ENCODE peak calls at places on chromosome 15, in five cellular contexts. One of them, this sample, is unnamed.

GRCh38 chr15:56675930-56676329 is 57.4 kb downstream of the ZNF280D start:
- DNase-seq in activated CD8-positive, alpha-beta memory T cell treated with anti-CD3 and anti-CD28 coated beads for 48 hours: no peak
- DNase-seq in A549: no peak
- DNase-seq in AG09319: no peak
- DNase-seq in kidney tubule cell: no peak
- DNase-seq in this sample: no peak

GRCh38 chr15:39881790-39882189 is 38.3 kb downstream of the GPR176 start:
- DNase-seq in AG09319: no peak
- DNase-seq in kidney tubule cell: no peak
- DNase-seq in A549: no peak
- DNase-seq in activated CD8-positive, alpha-beta memory T cell treated with anti-CD3 and anti-CD28 coated beads for 48 hours: no peak
- DNase-seq in this sample: no peak

GRCh38 chr15:64343222-64343621 is 12.8 kb downstream of the CSNK1G1 start:
- DNase-seq in AG09319: no peak
- DNase-seq in A549: no peak
- DNase-seq in activated CD8-positive, alpha-beta memory T cell treated with anti-CD3 and anti-CD28 coated beads for 48 hours: no peak
- DNase-seq in kidney tubule cell: no peak
- DNase-seq in this sample: no peak

GRCh38 chr15:78170848-78171773 is 21.9 kb downstream of the IDH3A start:
- DNase-seq in activated CD8-positive, alpha-beta memory T cell treated with anti-CD3 and anti-CD28 coated beads for 48 hours: no peak
- DNase-seq in A549: no peak
- DNase-seq in AG09319: no peak
- DNase-seq in kidney tubule cell: no peak
- DNase-seq in this sample: no peak

GRCh38 chr15:60859996-60860494 is 369.1 kb downstream of the RORA start:
- DNase-seq in A549: no peak
- DNase-seq in kidney tubule cell: peak; percentile 92
- DNase-seq in activated CD8-positive, alpha-beta memory T cell treated with anti-CD3 and anti-CD28 coated beads for 48 hours: no peak
- DNase-seq in AG09319: peak; percentile 31
- DNase-seq in this sample: no peak

GRCh38 chr15:51077565-51078153 is 17.0 kb downstream of the TNFAIP8L3 start:
- DNase-seq in activated CD8-positive, alpha-beta memory T cell treated with anti-CD3 and anti-CD28 coated beads for 48 hours: peak; percentile 33
- DNase-seq in kidney tubule cell: no peak
- DNase-seq in AG09319: no peak
- DNase-seq in A549: no peak
- DNase-seq in this sample: peak; percentile 8

GRCh38 chr15:57149196-57149595 is 227.1 kb upstream of the CGNL1 start:
- DNase-seq in A549: no peak
- DNase-seq in activated CD8-positive, alpha-beta memory T cell treated with anti-CD3 and anti-CD28 coated beads for 48 hours: no peak
- DNase-seq in AG09319: no peak
- DNase-seq in kidney tubule cell: no peak
- DNase-seq in this sample: no peak

GRCh38 chr15:57518779-57519410 is 72.8 kb upstream of the MYZAP start:
- DNase-seq in AG09319: no peak
- DNase-seq in A549: no peak
- DNase-seq in activated CD8-positive, alpha-beta memory T cell treated with anti-CD3 and anti-CD28 coated beads for 48 hours: no peak
- DNase-seq in kidney tubule cell: no peak
- DNase-seq in this sample: no peak

GRCh38 chr15:80852676-80853075 is 73.5 kb downstream of the CEMIP start:
- DNase-seq in activated CD8-positive, alpha-beta memory T cell treated with anti-CD3 and anti-CD28 coated beads for 48 hours: no peak
- DNase-seq in kidney tubule cell: peak; percentile 56
- DNase-seq in AG09319: no peak
- DNase-seq in A549: no peak
- DNase-seq in this sample: no peak

GRCh38 chr15:64635486-64635815 is 139.9 kb downstream of the RBPMS2 start:
- DNase-seq in AG09319: peak; percentile 57
- DNase-seq in activated CD8-positive, alpha-beta memory T cell treated with anti-CD3 and anti-CD28 coated beads for 48 hours: no peak
- DNase-seq in kidney tubule cell: peak; percentile 77
- DNase-seq in A549: no peak
- DNase-seq in this sample: no peak

GRCh38 chr15:62262305-62262941 is 97.3 kb upstream of the C2CD4B start:
- DNase-seq in kidney tubule cell: no peak
- DNase-seq in A549: no peak
- DNase-seq in activated CD8-positive, alpha-beta memory T cell treated with anti-CD3 and anti-CD28 coated beads for 48 hours: no peak
- DNase-seq in AG09319: no peak
- DNase-seq in this sample: no peak

GRCh38 chr15:88258021-88258641 is 1.6 kb upstream of the NTRK3 start:
- DNase-seq in activated CD8-positive, alpha-beta memory T cell treated with anti-CD3 and anti-CD28 coated beads for 48 hours: no peak
- DNase-seq in A549: peak; percentile 75
- DNase-seq in kidney tubule cell: peak; percentile 67
- DNase-seq in AG09319: no peak
- DNase-seq in this sample: peak; percentile 78

GRCh38 chr15:96408591-96409183 is 78.2 kb downstream of the NR2F2 start:
- DNase-seq in AG09319: no peak
- DNase-seq in A549: no peak
- DNase-seq in kidney tubule cell: no peak
- DNase-seq in activated CD8-positive, alpha-beta memory T cell treated with anti-CD3 and anti-CD28 coated beads for 48 hours: no peak
- DNase-seq in this sample: no peak

GRCh38 chr15:43911235-43911661 is 84.4 kb downstream of the WDR76 start:
- DNase-seq in activated CD8-positive, alpha-beta memory T cell treated with anti-CD3 and anti-CD28 coated beads for 48 hours: no peak
- DNase-seq in AG09319: peak; percentile 73
- DNase-seq in A549: peak; percentile 26
- DNase-seq in kidney tubule cell: peak; percentile 94
- DNase-seq in this sample: peak; percentile 64

GRCh38 chr15:66239514-66239913 is 14.0 kb downstream of the MEGF11 start:
- DNase-seq in A549: no peak
- DNase-seq in AG09319: no peak
- DNase-seq in activated CD8-positive, alpha-beta memory T cell treated with anti-CD3 and anti-CD28 coated beads for 48 hours: no peak
- DNase-seq in kidney tubule cell: no peak
- DNase-seq in this sample: no peak

GRCh38 chr15:95995375-95996168 is 334.9 kb upstream of the NR2F2 start:
- DNase-seq in activated CD8-positive, alpha-beta memory T cell treated with anti-CD3 and anti-CD28 coated beads for 48 hours: no peak
- DNase-seq in kidney tubule cell: peak; percentile 39
- DNase-seq in A549: no peak
- DNase-seq in AG09319: no peak
- DNase-seq in this sample: no peak

GRCh38 chr15:53246996-53247395 is 456.9 kb upstream of the ONECUT1 start:
- DNase-seq in kidney tubule cell: no peak
- DNase-seq in AG09319: no peak
- DNase-seq in activated CD8-positive, alpha-beta memory T cell treated with anti-CD3 and anti-CD28 coated beads for 48 hours: no peak
- DNase-seq in A549: no peak
- DNase-seq in this sample: no peak

GRCh38 chr15:50210462-50211264 is 28.7 kb downstream of the SLC27A2 start:
- DNase-seq in kidney tubule cell: peak; percentile 70
- DNase-seq in AG09319: no peak
- DNase-seq in A549: no peak
- DNase-seq in activated CD8-positive, alpha-beta memory T cell treated with anti-CD3 and anti-CD28 coated beads for 48 hours: no peak
- DNase-seq in this sample: no peak

GRCh38 chr15:42826251-42826890 is 89.4 kb upstream of the CDAN1 start:
- DNase-seq in AG09319: no peak
- DNase-seq in A549: no peak
- DNase-seq in kidney tubule cell: no peak
- DNase-seq in activated CD8-positive, alpha-beta memory T cell treated with anti-CD3 and anti-CD28 coated beads for 48 hours: no peak
- DNase-seq in this sample: no peak

GRCh38 chr15:41482478-41482877 is 11.2 kb upstream of the ITPKA start:
- DNase-seq in activated CD8-positive, alpha-beta memory T cell treated with anti-CD3 and anti-CD28 coated beads for 48 hours: no peak
- DNase-seq in kidney tubule cell: no peak
- DNase-seq in AG09319: no peak
- DNase-seq in A549: no peak
- DNase-seq in this sample: no peak

GRCh38 chr15:92968926-92969664 is 69.0 kb downstream of the CHD2 start:
- DNase-seq in kidney tubule cell: no peak
- DNase-seq in AG09319: no peak
- DNase-seq in A549: no peak
- DNase-seq in activated CD8-positive, alpha-beta memory T cell treated with anti-CD3 and anti-CD28 coated beads for 48 hours: no peak
- DNase-seq in this sample: no peak

GRCh38 chr15:57364282-57365007 is 11.9 kb upstream of the CGNL1 start:
- DNase-seq in kidney tubule cell: no peak
- DNase-seq in A549: no peak
- DNase-seq in AG09319: no peak
- DNase-seq in activated CD8-positive, alpha-beta memory T cell treated with anti-CD3 and anti-CD28 coated beads for 48 hours: no peak
- DNase-seq in this sample: no peak

GRCh38 chr15:67955256-67955655 is 98.9 kb upstream of the PIAS1 start:
- DNase-seq in AG09319: no peak
- DNase-seq in A549: no peak
- DNase-seq in kidney tubule cell: no peak
- DNase-seq in activated CD8-positive, alpha-beta memory T cell treated with anti-CD3 and anti-CD28 coated beads for 48 hours: no peak
- DNase-seq in this sample: no peak

GRCh38 chr15:77504310-77504709 is 83.6 kb downstream of the HMG20A start:
- DNase-seq in A549: no peak
- DNase-seq in kidney tubule cell: no peak
- DNase-seq in AG09319: no peak
- DNase-seq in activated CD8-positive, alpha-beta memory T cell treated with anti-CD3 and anti-CD28 coated beads for 48 hours: no peak
- DNase-seq in this sample: no peak

GRCh38 chr15:100722551-100723322 is 120.3 kb downstream of the ASB7 start:
- DNase-seq in activated CD8-positive, alpha-beta memory T cell treated with anti-CD3 and anti-CD28 coated beads for 48 hours: no peak
- DNase-seq in A549: no peak
- DNase-seq in AG09319: no peak
- DNase-seq in kidney tubule cell: no peak
- DNase-seq in this sample: no peak

GRCh38 chr15:59020321-59020720 is 32.9 kb downstream of the RNF111 start:
- DNase-seq in activated CD8-positive, alpha-beta memory T cell treated with anti-CD3 and anti-CD28 coated beads for 48 hours: no peak
- DNase-seq in AG09319: no peak
- DNase-seq in kidney tubule cell: peak; percentile 8
- DNase-seq in A549: no peak
- DNase-seq in this sample: no peak

GRCh38 chr15:95267476-95267875 is 1036.1 kb downstream of the MCTP2 start:
- DNase-seq in AG09319: no peak
- DNase-seq in kidney tubule cell: peak; percentile 34
- DNase-seq in A549: no peak
- DNase-seq in activated CD8-positive, alpha-beta memory T cell treated with anti-CD3 and anti-CD28 coated beads for 48 hours: no peak
- DNase-seq in this sample: no peak

GRCh38 chr15:69854521-69855171 is 243.1 kb downstream of the TLE3 start:
- DNase-seq in A549: no peak
- DNase-seq in activated CD8-positive, alpha-beta memory T cell treated with anti-CD3 and anti-CD28 coated beads for 48 hours: no peak
- DNase-seq in kidney tubule cell: peak; percentile 97
- DNase-seq in AG09319: peak; percentile 20
- DNase-seq in this sample: no peak

GRCh38 chr15:96473556-96473955 is 143.1 kb downstream of the NR2F2 start:
- DNase-seq in AG09319: no peak
- DNase-seq in kidney tubule cell: no peak
- DNase-seq in activated CD8-positive, alpha-beta memory T cell treated with anti-CD3 and anti-CD28 coated beads for 48 hours: no peak
- DNase-seq in A549: no peak
- DNase-seq in this sample: no peak

GRCh38 chr15:32877201-32877600 is 159.4 kb downstream of the GREM1 start:
- DNase-seq in AG09319: no peak
- DNase-seq in activated CD8-positive, alpha-beta memory T cell treated with anti-CD3 and anti-CD28 coated beads for 48 hours: no peak
- DNase-seq in kidney tubule cell: no peak
- DNase-seq in A549: no peak
- DNase-seq in this sample: no peak

GRCh38 chr15:77646104-77646694 is 13.5 kb upstream of the LINGO1 start:
- DNase-seq in A549: no peak
- DNase-seq in AG09319: no peak
- DNase-seq in activated CD8-positive, alpha-beta memory T cell treated with anti-CD3 and anti-CD28 coated beads for 48 hours: no peak
- DNase-seq in kidney tubule cell: no peak
- DNase-seq in this sample: no peak

GRCh38 chr15:62163847-62164499 is 1.1 kb downstream of the C2CD4B start:
- DNase-seq in activated CD8-positive, alpha-beta memory T cell treated with anti-CD3 and anti-CD28 coated beads for 48 hours: no peak
- DNase-seq in A549: no peak
- DNase-seq in kidney tubule cell: no peak
- DNase-seq in AG09319: no peak
- DNase-seq in this sample: no peak

GRCh38 chr15:26323564-26323963 is 449.3 kb downstream of the GABRB3 start:
- DNase-seq in A549: no peak
- DNase-seq in AG09319: no peak
- DNase-seq in kidney tubule cell: no peak
- DNase-seq in activated CD8-positive, alpha-beta memory T cell treated with anti-CD3 and anti-CD28 coated beads for 48 hours: no peak
- DNase-seq in this sample: no peak

GRCh38 chr15:62071711-62072308 is 5.0 kb downstream of the C2CD4A start:
- DNase-seq in activated CD8-positive, alpha-beta memory T cell treated with anti-CD3 and anti-CD28 coated beads for 48 hours: no peak
- DNase-seq in kidney tubule cell: peak; percentile 50
- DNase-seq in AG09319: no peak
- DNase-seq in A549: peak; percentile 39
- DNase-seq in this sample: no peak

This sample was measured in substantia nigra.